ENCODE peak calls at places on chromosomes 11 and 22, in four cellular contexts. O is K562, C is HepG2, U is SK-N-SH. Y is an unnamed sample.

GRCh38 chr11:130890039-130890745 is 26.1 kb downstream of the SNX19 start:
- DNase-seq in O (no peak), U (no peak), C (no peak), Y (no peak)

GRCh38 chr22:35399114-35399677 is 744 bp upstream of the MCM5 start:
- DNase-seq in U (peak), O (no peak), C (no peak), Y (no peak)

GRCh38 chr11:87368876-87369480 is 331.2 kb downstream of the TMEM135 start:
- DNase-seq in O (no peak), U (no peak), C (no peak), Y (no peak)

GRCh38 chr11:2400761-2401435 is 348 bp downstream of the TSSC4 start:
- DNase-seq in C (no peak), O (no peak), U (no peak), Y (no peak)

GRCh38 chr11:39461065-39461464 is 1998.4 kb downstream of the LRRC4C start:
- DNase-seq in C (no peak), U (no peak), O (no peak), Y (no peak)

GRCh38 chr22:27473533-27473932 is 328.0 kb downstream of the MN1 start:
- DNase-seq in O (peak), U (no peak), C (no peak), Y (no peak)

GRCh38 chr22:41178425-41178975 is 26.6 kb upstream of the L3MBTL2 start:
- DNase-seq in O (no peak), C (no peak), U (no peak), Y (no peak)

GRCh38 chr11:14854057-14854456 is 38.0 kb downstream of the CYP2R1 start:
- DNase-seq in O (no peak), U (no peak), C (no peak), Y (no peak)

GRCh38 chr22:50305658-50306566 is 1.5 kb downstream of the PLXNB2 start:
- DNase-seq in C (no peak), O (peak), U (peak), Y (peak)

GRCh38 chr11:125078516-125079140 is 15.5 kb downstream of the SLC37A2 start:
- DNase-seq in U (no peak), O (no peak), C (no peak), Y (no peak)

GRCh38 chr22:26656896-26657851 is at the start of gene MIAT:
- DNase-seq in C (no peak), O (peak), U (peak), Y (no peak)

GRCh38 chr22:46242023-46242422 is 8.1 kb downstream of the CDPF1 start:
- DNase-seq in C (no peak), U (peak), O (no peak), Y (no peak)

GRCh38 chr11:2892215-2893020 is 6.8 kb upstream of the CDKN1C start:
- DNase-seq in C (no peak), U (peak), O (peak), Y (no peak)

GRCh38 chr11:11366793-11367192 is 13.7 kb upstream of the CSNK2A3 start:
- DNase-seq in O (no peak), C (no peak), U (no peak), Y (no peak)

GRCh38 chr11:35214792-35215193 is 75.8 kb downstream of the CD44 start:
- DNase-seq in O (no peak), C (no peak), U (no peak), Y (no peak)

GRCh38 chr11:35215945-35216344 is 77.0 kb downstream of the CD44 start:
- DNase-seq in U (no peak), C (no peak), O (no peak), Y (no peak)

GRCh38 chr11:35223429-35223828 is 84.5 kb downstream of the CD44 start:
- DNase-seq in U (peak), O (no peak), C (no peak), Y (no peak)

GRCh38 chr11:35216962-35217667 is 78.1 kb downstream of the CD44 start:
- DNase-seq in U (no peak), O (no peak), C (peak), Y (no peak)

DNA sequence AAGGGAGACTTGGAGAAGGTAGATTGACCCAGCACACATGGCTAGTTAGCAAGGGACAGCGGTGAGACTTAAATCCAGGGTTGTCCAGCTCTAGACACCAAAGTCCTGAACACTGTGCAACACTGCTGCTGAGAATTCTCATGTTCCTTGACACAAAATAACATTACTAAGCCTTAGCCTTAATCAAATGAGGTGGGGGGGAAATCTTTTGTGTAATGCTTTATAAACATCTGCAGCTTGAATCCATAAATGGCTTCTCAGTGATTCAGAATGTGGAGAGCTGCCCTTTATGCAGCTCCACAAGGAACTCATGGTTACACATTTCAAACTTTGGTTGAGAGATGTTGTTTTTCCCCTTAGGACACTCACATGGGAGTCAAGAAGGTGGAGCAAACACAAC is 80.0 kb downstream of the CD44 start:
- DNase-seq in O (no peak), U (no peak), C (no peak), Y (no peak)
- TF ChIP-seq MXI1 in O (no peak), U (no peak), C (no peak), Y (no peak)

GRCh38 chr11:18457435-18457834 is 1.8 kb downstream of the LDHAL6A start:
- DNase-seq in O (peak), C (peak), U (peak), Y (no peak)
- TF ChIP-seq FOXM1 in O (no peak), C (no peak), U (no peak), Y (no peak)

GRCh38 chr11:27717377-27717776 is 17.1 kb upstream of the BDNF start:
- DNase-seq in O (peak), U (peak), C (no peak), Y (no peak)
- TF ChIP-seq MXI1 in O (no peak), U (no peak), C (no peak), Y (no peak)

GRCh38 chr22:17205432-17205831 is 13.8 kb downstream of the ADA2 start:
- DNase-seq in C (no peak), U (no peak), O (no peak), Y (no peak)
- TF ChIP-seq FOXM1 in C (no peak), U (no peak), O (no peak), Y (no peak)

DNA sequence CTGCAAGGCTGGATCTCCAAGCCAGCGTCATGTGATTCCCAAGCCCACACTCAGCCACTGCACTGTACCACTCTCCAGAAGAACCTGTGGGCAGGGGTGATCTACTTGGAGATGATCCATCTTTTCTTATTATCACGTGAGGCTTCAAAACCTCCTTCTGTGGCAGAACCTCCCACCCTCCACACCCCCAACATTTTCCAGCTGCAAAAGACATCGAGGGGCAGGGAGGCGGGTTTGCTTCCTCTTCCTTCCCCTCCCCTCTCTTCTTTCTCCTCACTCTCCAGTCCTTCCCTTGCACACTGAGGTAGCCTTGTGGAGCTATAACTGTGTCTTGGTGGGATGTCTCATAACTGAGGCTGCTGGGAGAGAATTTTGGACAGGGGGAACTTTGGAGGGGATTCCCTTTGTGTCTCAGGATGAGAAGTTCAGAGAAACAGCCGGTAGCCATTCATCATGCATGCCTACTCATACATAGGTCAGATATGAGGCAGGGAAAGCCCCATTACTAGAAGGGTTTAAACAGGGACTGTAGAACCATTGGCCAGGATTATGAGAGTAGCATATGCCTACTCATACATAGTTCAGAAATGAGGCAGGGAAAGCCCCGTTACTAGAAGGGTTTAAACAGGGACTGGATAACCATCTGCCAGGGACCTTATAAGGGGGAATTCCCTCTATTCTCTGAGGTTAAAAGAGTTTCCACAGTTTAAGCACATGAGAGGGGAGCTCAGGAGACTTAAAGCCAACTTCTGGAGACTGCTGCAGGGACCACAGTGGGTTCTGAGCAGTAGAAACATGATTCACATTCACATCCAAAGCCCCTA is 420.7 kb upstream of the CADM1 start:
- DNase-seq in U (no peak), C (no peak), O (no peak), Y (peak)
- TF ChIP-seq MXI1 in U (no peak), C (no peak), O (no peak), Y (peak)

GRCh38 chr11:78417175-78417887 is at the start of gene GAB2:
- DNase-seq in U (no peak), C (no peak), O (no peak), Y (no peak)
- TF ChIP-seq FOXM1 in U (no peak), C (no peak), O (no peak), Y (no peak)

GRCh38 chr11:7582338-7582985 is 68.7 kb downstream of the PPFIBP2 start:
- DNase-seq in O (no peak), U (no peak), C (no peak), Y (no peak)
- TF ChIP-seq MXI1 in O (no peak), U (no peak), C (no peak), Y (no peak)

Y was measured in GM12878.